ENCODE peak calls at places on chromosomes 16 and 17, in ten cellular contexts. Z is stimulated activated CD4-positive, alpha-beta T cell treated with anti-CD3 and anti-CD28 coated beads, Interleukin-2, amount 100 ng/mL, for 24 hours; D is A549; K is fibroblast of lung; R is A673; T is glutamatergic neuron; C is amniotic stem cell; S is HEK293T; J is WTC11; I is LHCN-M2. P is an unnamed sample.

GRCh38 chr16:57512296-57513001 is 23.9 kb downstream of the CCDC102A start:
- DNase-seq in Z (no peak), D (no peak), K (no peak), R (no peak), T (no peak), C (no peak), S (no peak), J (no peak), I (no peak), P (no peak)

GRCh38 chr17:19386974-19387920 is at the start of gene MFAP4:
- DNase-seq in Z (no peak), D (no peak), K (peak; percentile 97), R (peak; percentile 92), T (peak; percentile 74), C (peak; percentile 24), S (no peak), J (peak; percentile 73), I (no peak), P (peak; percentile 96)

GRCh38 chr16:77660311-77660710 is 62.0 kb upstream of the NUDT7 start:
- DNase-seq in Z (no peak), D (peak; percentile 33), K (peak; percentile 73), R (peak; percentile 55), T (no peak), C (no peak), S (peak; percentile 46), J (no peak), I (no peak), P (peak; percentile 60)

GRCh38 chr17:55674107-55674506 is 48.6 kb downstream of the TMEM100 start:
- DNase-seq in Z (no peak), D (no peak), K (peak; percentile 48), R (no peak), T (no peak), C (no peak), S (no peak), J (no peak), I (peak; percentile 17), P (no peak)

GRCh38 chr16:17304814-17305169 is 166.0 kb downstream of the XYLT1 start:
- DNase-seq in Z (no peak), D (no peak), K (peak; percentile 52), R (no peak), T (no peak), C (no peak), S (no peak), J (no peak), I (no peak), P (no peak)

GRCh38 chr17:29390856-29391631 is 881 bp downstream of the TAOK1 start:
- DNase-seq in Z (peak; percentile 7), D (peak; percentile 28), K (peak; percentile 54), R (peak; percentile 49), T (peak; percentile 20), C (no peak), S (peak; percentile 19), J (peak; percentile 61), I (peak; percentile 6), P (peak; percentile 35)

GRCh38 chr17:79777166-79777843 is 643 bp upstream of the CBX2 start:
- DNase-seq in Z (peak; percentile 47), D (peak; percentile 87), K (peak; percentile 67), R (peak; percentile 84), T (peak; percentile 69), C (no peak), S (no peak), J (peak; percentile 78), I (peak; percentile 51), P (no peak)

GRCh38 chr16:50619702-50620491 is 61.2 kb downstream of the SNX20 start:
- DNase-seq in Z (no peak), D (no peak), K (no peak), R (no peak), T (no peak), C (no peak), S (no peak), J (no peak), I (no peak), P (no peak)

GRCh38 chr16:52251495-52251894 is 295.4 kb downstream of the TOX3 start:
- DNase-seq in Z (no peak), D (no peak), K (no peak), R (peak; percentile 53), T (no peak), C (no peak), S (no peak), J (no peak), I (peak; percentile 1), P (no peak)

P was measured in astrocyte of the spinal cord.